ENCODE peak calls at places on chromosomes 13 and 19, in four cellular contexts. P is tibial nerve, R is neural progenitor cell, L is upper lobe of right lung. J is an unnamed sample.

GRCh38 chr13:24890256-24890655 is 126.3 kb downstream of the RNF17 start:
- DNase-seq in R (no peak), P (no peak), L (no peak), J (no peak)

GRCh38 chr19:5369962-5370367 is 29.4 kb upstream of the PTPRS start:
- DNase-seq in L (peak; percentile 80), R (peak; percentile 73), P (no peak), J (peak; percentile 58)

GRCh38 chr13:25939961-25940687 is 111.7 kb downstream of the SHISA2 start:
- DNase-seq in P (no peak), R (no peak), L (no peak), J (no peak)

GRCh38 chr13:28492527-28493367 is 2.2 kb downstream of the FLT1 start:
- DNase-seq in R (peak; percentile 46), L (no peak), P (no peak), J (no peak)

GRCh38 chr19:53010494-53010893 is 3.2 kb upstream of the ERVV-1 start:
- DNase-seq in P (no peak), R (peak; percentile 37), L (no peak), J (no peak)

GRCh38 chr13:92225861-92226260 is 827.4 kb downstream of the GPC5 start:
- DNase-seq in P (no peak), R (no peak), L (no peak), J (no peak)

GRCh38 chr19:11450570-11451326 is 15.3 kb downstream of the PRKCSH start:
- DNase-seq in R (no peak), P (no peak), L (no peak), J (no peak)

GRCh38 chr19:48654299-48655059 is 8.5 kb upstream of the CA11 start:
- DNase-seq in L (no peak), P (no peak), R (no peak), J (no peak)

GRCh38 chr13:21673592-21674270 is 2.9 kb downstream of the FGF9 start:
- DNase-seq in P (no peak), R (peak; percentile 87), L (peak; percentile 82), J (peak; percentile 79)

GRCh38 chr19:16836115-16836905 is 7.1 kb downstream of the SIN3B start:
- DNase-seq in L (no peak), R (peak; percentile 19), P (no peak), J (no peak)

GRCh38 chr19:44848805-44849457 is 2.8 kb downstream of the NECTIN2 start:
- DNase-seq in P (no peak), R (peak; percentile 67), L (no peak), J (peak; percentile 29)

DNA sequence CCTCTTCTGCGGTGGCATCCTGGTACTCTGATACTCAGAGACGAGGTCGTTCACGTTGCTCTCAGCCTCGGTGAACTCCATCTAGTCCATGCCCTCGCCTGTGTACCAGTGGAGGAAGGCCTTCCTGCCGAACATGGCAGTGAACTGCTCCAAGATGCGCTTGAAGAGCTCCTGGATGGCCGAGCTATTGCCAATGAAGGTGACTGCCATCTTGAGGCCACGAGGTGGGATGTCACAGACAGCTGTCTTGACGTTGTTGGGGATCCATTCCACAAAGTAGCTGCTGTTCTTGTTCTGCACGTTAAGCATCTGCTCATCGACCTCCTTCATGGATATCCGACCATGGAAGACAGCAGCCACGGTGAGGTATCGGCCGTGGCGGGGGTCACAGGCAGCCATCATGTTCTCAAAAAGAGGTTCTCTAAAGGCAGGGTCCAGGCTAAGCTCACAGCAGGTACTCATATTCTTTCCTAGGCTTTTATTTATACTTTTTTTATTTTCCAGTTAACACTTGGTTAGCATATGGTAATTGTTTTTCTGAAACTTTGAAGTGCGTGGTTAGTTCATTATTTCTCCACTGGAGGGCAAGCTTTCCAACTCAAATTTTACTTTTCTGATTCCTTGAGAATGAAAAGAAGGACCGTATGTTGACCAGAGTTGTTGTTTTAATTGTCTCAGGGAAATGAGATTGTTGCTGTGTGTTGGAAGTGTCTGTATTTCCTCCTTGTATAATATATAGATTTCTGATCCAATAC is 72.4 kb upstream of the RGCC start:
- DNase-seq in R (no peak), L (no peak), P (no peak), J (no peak)
- TF ChIP-seq CTCF in R (peak; percentile 58), L (peak; percentile 43), P (no peak), J (no peak)

GRCh38 chr13:19053561-19053960 is 128.1 kb downstream of the TUBA3C start:
- DNase-seq in R (no peak), L (no peak), P (no peak), J (no peak)
- H3K9me3 ChIP-seq in R (peaks cover 8% of the 10 kb centered on the region), L (no peaks in the 10 kb centered on the region), P (peaks cover 15% of the 10 kb centered on the region), J (no peaks in the 10 kb centered on the region)

DNA sequence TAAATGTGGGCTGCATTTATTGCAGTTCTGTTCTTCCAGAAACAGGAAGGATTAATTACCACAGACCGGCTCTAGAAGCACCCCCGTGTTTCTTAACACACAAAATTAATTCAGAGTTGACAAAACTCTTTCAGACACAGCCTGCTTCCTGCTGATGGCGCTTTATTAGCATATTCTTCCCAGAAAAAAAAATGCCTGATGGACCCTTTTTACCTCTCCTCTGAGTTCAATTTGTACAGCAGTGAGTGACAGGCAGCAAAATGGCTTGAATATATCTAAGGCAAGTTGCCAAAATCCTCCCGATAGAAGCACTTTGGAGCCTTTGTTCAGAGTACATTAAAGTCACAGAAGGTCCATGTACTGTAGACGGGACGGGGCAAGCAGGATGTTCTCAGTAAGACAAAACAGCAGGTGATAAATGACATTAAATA is 1171.7 kb downstream of the EFNB2 start:
- DNase-seq in R (peak; percentile 20), P (no peak), L (no peak), J (no peak)
- TF ChIP-seq CTCF in R (no peak), P (no peak), L (no peak), J (no peak)

DNA sequence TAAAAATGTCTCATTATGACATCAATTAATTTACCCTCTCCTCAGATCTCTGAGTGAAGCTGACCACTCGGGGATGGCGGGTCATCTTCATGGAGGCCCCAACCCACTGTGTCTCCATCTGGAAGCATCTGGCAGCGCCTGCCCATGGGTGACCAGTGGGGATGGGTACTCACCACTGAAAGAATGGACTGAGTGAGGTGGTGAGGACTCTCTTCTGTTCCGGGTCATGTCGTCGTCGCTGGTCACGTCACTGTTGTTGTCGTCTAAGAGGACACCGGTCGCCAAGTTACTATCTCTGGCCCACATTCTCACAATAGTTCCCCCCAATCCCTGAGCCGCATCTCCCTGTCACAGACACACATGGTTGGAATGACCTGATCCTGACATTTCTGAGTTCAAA is 17.1 kb downstream of the PEG3 start:
- DNase-seq in L (no peak), R (no peak), P (no peak), J (no peak)
- H3K9me3 ChIP-seq in L (no peaks in the 10 kb centered on the region), R (peaks cover 26% of the 10 kb centered on the region), P (peaks cover 3% of the 10 kb centered on the region), J (no peaks in the 10 kb centered on the region)

DNA sequence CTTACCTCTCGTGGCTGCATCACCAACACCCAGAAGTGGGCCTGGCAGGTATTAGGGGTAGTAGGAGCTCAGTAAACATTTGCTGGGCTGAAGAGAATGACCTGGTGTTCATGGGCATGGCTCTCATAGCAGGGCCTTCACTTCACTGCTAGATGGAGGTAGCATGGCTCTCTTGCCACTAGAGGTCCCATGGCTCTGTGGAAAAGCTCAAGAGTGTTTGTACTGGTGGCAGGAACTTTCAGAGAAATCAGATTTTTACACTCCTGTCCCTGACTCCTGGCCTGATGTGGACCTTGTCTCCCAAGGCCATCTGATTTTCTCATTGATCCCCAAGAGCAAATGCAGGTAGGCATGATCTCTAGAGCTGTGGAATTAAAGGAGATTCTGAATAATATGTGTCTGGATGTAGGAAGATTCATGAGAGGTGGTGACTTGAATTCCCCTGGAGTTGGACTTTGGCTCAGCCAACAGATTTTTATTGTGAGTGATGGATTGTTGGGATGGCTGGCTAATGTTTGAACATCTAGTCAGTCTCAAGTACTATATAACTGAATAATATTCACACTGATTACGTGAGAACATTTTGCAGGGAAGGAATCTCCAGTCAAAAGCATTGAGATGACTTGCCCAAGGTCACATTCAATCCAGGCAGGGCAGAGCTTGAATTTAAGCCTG is 5.8 kb downstream of the ZNF574 start:
- DNase-seq in P (no peak), R (no peak), L (no peak), J (no peak)
- TF ChIP-seq CTCF in P (no peak), R (peak; percentile 36), L (peak; percentile 42), J (peak; percentile 35)

DNA sequence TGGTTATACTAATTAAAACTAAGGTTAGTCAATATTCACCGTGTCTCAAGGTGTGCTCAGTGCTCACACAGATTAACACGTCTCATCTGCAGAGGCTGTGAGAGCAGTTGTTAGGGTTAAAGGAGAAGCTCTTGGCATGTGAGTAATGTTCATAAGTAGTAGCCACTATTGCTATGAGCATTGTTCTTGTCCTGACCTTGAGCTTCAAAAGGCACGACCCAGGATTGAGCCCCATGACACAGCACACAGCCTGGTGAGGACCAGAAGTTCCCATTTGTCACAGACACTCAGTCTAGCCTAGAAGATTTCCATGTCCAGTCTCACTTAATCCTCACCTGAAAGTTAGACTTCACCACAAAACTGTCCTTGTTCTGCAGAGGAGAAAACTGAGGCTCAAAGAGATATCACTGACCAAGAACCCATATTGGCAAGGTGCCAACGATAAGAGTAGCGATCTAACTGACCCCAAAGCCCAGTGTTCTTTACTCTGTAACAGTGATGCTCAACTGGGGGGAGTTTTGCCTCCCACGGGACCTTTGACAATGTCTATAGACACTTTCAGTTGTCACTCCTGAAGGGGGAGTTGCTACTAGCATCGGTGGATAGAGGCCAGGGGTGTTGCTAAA is 26.0 kb downstream of the FPR3 start:
- DNase-seq in L (no peak), R (no peak), P (no peak), J (no peak)
- H3K9me3 ChIP-seq in L (no peaks in the 10 kb centered on the region), R (no peaks in the 10 kb centered on the region), P (no peaks in the 10 kb centered on the region), J (no peaks in the 10 kb centered on the region)

GRCh38 chr19:7928741-7929701 is 3.1 kb upstream of the CTXN1 start:
- DNase-seq in L (no peak), P (peak; percentile 48), R (peak; percentile 75), J (peak; percentile 55)
- TF ChIP-seq CTCF in L (peak; percentile 33), P (no peak), R (peak; percentile 53), J (no peak)

DNA sequence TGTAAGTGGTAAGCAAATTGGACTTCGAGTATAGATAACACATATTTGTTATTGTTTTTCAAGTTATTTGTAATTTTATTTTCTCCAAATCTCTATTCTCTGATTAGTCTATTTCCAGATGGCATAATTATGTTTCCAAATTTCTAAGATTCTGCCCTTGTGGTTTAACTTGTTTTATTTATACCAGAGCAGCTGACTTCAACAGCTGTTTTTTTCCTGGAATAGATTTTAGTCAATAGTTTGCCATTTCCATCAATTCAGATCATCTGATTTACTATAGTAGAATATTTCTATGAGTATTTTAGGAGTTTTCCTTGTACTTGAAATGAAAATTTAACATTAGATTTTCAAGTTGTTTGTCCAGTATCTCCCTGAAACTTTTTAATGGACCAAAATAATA is 848.7 kb upstream of the MIR17HG start:
- DNase-seq in P (no peak), R (no peak), L (no peak), J (no peak)
- H3K9me3 ChIP-seq in P (peaks cover 3% of the 10 kb centered on the region), R (no peaks in the 10 kb centered on the region), L (no peaks in the 10 kb centered on the region), J (no peaks in the 10 kb centered on the region)

GRCh38 chr13:43805071-43805468 is 18.3 kb upstream of the ENOX1 start:
- DNase-seq in P (no peak), R (no peak), L (no peak), J (no peak)

GRCh38 chr13:43802511-43802910 is 15.7 kb upstream of the ENOX1 start:
- DNase-seq in P (no peak), R (no peak), L (no peak), J (no peak)

GRCh38 chr13:43805681-43806128 is 18.9 kb upstream of the ENOX1 start:
- DNase-seq in R (no peak), P (no peak), L (no peak), J (no peak)

GRCh38 chr13:43800828-43801227 is 14.1 kb upstream of the ENOX1 start:
- DNase-seq in L (no peak), R (no peak), P (no peak), J (no peak)

GRCh38 chr13:43804461-43805070 is 17.8 kb upstream of the ENOX1 start:
- DNase-seq in L (no peak), R (peak; percentile 71), P (no peak), J (no peak)
- TF ChIP-seq CTCF in L (peak; percentile 65), R (peak; percentile 75), P (peak; percentile 38), J (peak; percentile 50)